ENCODE peak calls at places on chromosome 21, in six cellular contexts. P is IMR-90, R is AG04450, E is upper lobe of right lung, G is heart left ventricle, X is prostate gland. Y is an unnamed sample. For H3K9me3, the result is how much of the 10 kb centered on the place peaks cover.

GRCh38 chr21:45404726-45405270 is at the start of gene COL18A1:
- DNase-seq in G (peak), E (peak), X (peak), P (peak), R (no peak), Y (peak)

GRCh38 chr21:27421654-27422053 is 454.8 kb upstream of the ADAMTS5 start:
- DNase-seq in X (no peak), R (no peak), P (no peak), G (no peak), E (no peak), Y (no peak)

GRCh38 chr21:31741116-31741515 is 9.2 kb upstream of the SCAF4 start:
- DNase-seq in G (no peak), E (no peak), P (no peak), X (no peak), R (no peak), Y (no peak)

GRCh38 chr21:44549525-44550211 is 1.6 kb downstream of the KRTAP10-2 start:
- DNase-seq in P (no peak), E (peak), X (no peak), G (no peak), R (no peak), Y (no peak)

GRCh38 chr21:15853126-15853525 is 123.3 kb downstream of the USP25 start:
- DNase-seq in P (no peak), G (no peak), R (no peak), E (no peak), X (no peak), Y (no peak)

GRCh38 chr21:33251119-33251518 is 15.0 kb upstream of the IL10RB start:
- DNase-seq in P (no peak), R (no peak), X (no peak), E (no peak), G (no peak), Y (no peak)

GRCh38 chr21:32226444-32226843 is 52.4 kb downstream of the MIS18A start:
- DNase-seq in E (no peak), X (no peak), R (no peak), G (no peak), P (no peak), Y (no peak)

GRCh38 chr21:44377201-44377921 is 23.9 kb downstream of the TRPM2 start:
- DNase-seq in E (peak), R (no peak), P (no peak), X (no peak), G (no peak), Y (peak)

GRCh38 chr21:38244885-38245869 is 11.6 kb upstream of the KCNJ15 start:
- DNase-seq in R (peak), G (no peak), X (no peak), P (peak), E (no peak), Y (no peak)

GRCh38 chr21:33825898-33826297 is 89.7 kb downstream of the ATP5PO start:
- DNase-seq in X (no peak), E (no peak), R (peak), P (peak), G (no peak), Y (no peak)

GRCh38 chr21:45336870-45337269 is 49.2 kb upstream of the POFUT2 start:
- DNase-seq in E (peak), X (no peak), G (no peak), R (no peak), P (peak), Y (no peak)

DNA sequence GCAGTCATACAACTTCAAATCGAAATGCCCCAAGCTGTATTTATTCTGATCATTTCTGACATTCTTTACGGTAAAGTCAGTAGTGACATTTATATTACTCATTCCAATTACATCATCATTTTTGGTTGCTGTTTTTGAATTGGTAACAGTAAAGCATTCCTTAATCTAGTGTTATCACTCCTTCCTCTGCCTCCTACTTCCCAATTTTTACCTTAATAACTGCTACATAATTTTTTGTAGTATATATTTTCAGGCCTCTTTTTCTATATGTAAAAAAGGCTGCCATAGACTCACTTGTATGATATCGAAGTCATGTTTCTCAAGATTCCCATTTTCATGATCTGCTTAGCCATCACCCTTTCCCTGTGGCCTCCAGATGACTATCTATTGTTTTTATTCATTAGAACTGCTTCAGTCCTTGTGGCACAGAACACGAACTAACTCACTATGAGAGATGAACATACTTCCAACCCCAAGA is 167.2 kb downstream of the RUNX1 start:
- DNase-seq in X (no peak), R (peak), G (no peak), P (peak), E (no peak), Y (no peak)
- H3K4me3 ChIP-seq in X (peak), R (peak), G (peak), P (peak), E (peak), Y (no peak)

DNA sequence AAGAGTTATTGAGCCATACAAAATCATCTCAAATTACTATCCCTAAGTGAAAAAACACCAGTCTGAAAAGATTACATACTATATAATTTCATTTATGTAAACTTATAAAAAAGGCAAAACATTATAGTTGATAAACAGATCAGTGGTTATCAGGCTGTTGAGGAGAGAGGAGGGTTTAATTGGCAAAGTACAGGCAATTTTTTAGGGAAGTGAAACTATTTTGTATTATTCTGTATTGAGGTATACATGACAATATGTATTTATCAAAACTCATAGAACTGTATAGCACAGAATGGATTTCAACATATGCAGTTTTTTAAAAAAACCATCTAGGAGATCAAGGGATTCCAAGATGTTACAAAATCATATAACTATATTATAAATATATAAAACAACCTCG is 403.7 kb downstream of the LTN1 start:
- DNase-seq in E (no peak), X (no peak), R (no peak), P (no peak), G (no peak), Y (no peak)
- H3K9me3 ChIP-seq in E (under half), X (under half), R (under half), P (under half), G (under half), Y (under half)

DNA sequence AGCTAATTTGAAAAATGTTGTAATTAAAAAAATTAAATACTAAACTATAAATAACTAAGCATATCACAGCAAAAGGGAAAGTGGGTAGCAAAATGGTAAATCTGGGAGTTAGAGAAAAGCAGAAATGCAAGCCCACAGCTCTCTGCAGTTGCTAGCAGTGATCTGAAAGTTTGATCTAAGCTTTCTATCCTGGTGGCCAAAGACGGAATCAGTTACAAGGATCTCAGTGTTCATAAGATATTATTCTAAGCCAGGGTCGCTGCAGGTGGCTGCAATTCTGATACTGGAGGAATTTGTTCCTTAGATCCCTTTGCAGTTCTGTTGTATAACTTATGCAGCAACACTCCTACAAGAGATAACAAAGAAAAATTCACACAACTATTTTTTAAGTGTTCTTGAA is 363.7 kb downstream of the SETD4 start:
- DNase-seq in P (no peak), R (no peak), G (no peak), E (no peak), X (no peak), Y (no peak)
- TF ChIP-seq CTCF in P (no peak), R (peak), G (no peak), E (no peak), X (no peak), Y (no peak)

GRCh38 chr21:42061866-42062542 is 9.1 kb upstream of the UMODL1 start:
- DNase-seq in G (no peak), X (no peak), P (no peak), R (no peak), E (no peak), Y (peak)
- H3K4me3 ChIP-seq in G (no peak), X (no peak), P (no peak), R (no peak), E (no peak), Y (no peak)

Y was measured in mucosa of descending colon.